ENCODE peak calls at places on chromosomes 13 and 19, in seven cellular contexts. U is adrenal gland, M is heart left ventricle, H is MM.1S, Q is uterus, K is body of pancreas, L is neural progenitor cell. T is an unnamed sample.

GRCh38 chr19:10887616-10888367 is 16.4 kb downstream of the CARM1 start:
- DNase-seq in U (no peak), M (no peak), H (no peak), Q (no peak), K (no peak), L (no peak), T (no peak)

GRCh38 chr13:23087884-23088283 is 92.9 kb upstream of the SGCG start:
- DNase-seq in U (no peak), M (no peak), H (no peak), Q (no peak), K (no peak), L (peak; percentile 24), T (no peak)

GRCh38 chr19:53944416-53944815 is 18.3 kb upstream of the CACNG8 start:
- DNase-seq in U (no peak), M (no peak), H (no peak), Q (no peak), K (no peak), L (no peak), T (no peak)

GRCh38 chr13:91579320-91579719 is 180.9 kb downstream of the GPC5 start:
- DNase-seq in U (no peak), M (no peak), H (no peak), Q (no peak), K (no peak), L (no peak), T (no peak)

GRCh38 chr19:2699413-2700142 is 2.9 kb downstream of the GNG7 start:
- DNase-seq in U (no peak), M (no peak), H (no peak), Q (no peak), K (no peak), L (no peak), T (no peak)

GRCh38 chr13:36815069-36815468 is 4.0 kb upstream of the RFXAP start:
- DNase-seq in U (no peak), M (no peak), H (no peak), Q (no peak), K (no peak), L (no peak), T (no peak)

GRCh38 chr13:19154843-19155242 is 26.8 kb downstream of the TUBA3C start:
- DNase-seq in U (no peak), M (no peak), H (no peak), Q (no peak), K (no peak), L (no peak), T (no peak)

GRCh38 chr19:54464624-54465266 is 1.2 kb upstream of the LENG9 start:
- DNase-seq in U (peak; percentile 94), M (peak; percentile 94), H (peak; percentile 89), Q (peak; percentile 75), K (peak; percentile 96), L (peak; percentile 97), T (peak; percentile 95)

GRCh38 chr19:4597975-4598671 is 38.6 kb upstream of the SEMA6B start:
- DNase-seq in U (peak; percentile 68), M (peak; percentile 55), H (peak; percentile 39), Q (peak; percentile 33), K (peak; percentile 37), L (peak; percentile 93), T (no peak)

GRCh38 chr19:29771708-29772415 is 39.9 kb upstream of the CCNE1 start:
- DNase-seq in U (peak; percentile 83), M (peak; percentile 46), H (peak; percentile 35), Q (no peak), K (peak; percentile 60), L (peak; percentile 81), T (no peak)

GRCh38 chr13:25806304-25806974 is 245.4 kb downstream of the SHISA2 start:
- DNase-seq in U (no peak), M (no peak), H (peak; percentile 45), Q (no peak), K (no peak), L (no peak), T (no peak)

GRCh38 chr19:44752123-44752815 is 3.8 kb downstream of the BCL3 start:
- DNase-seq in U (no peak), M (no peak), H (no peak), Q (no peak), K (no peak), L (no peak), T (no peak)
- H3K27ac ChIP-seq in U (peak overlapping the region; percentile 89), M (peak overlapping the region; percentile 100), H (peak overlapping the region; percentile 97), Q (peak overlapping the region; percentile 87), K (peak overlapping the region; percentile 91), L (no peak overlapping the region), T (no peak overlapping the region)

DNA sequence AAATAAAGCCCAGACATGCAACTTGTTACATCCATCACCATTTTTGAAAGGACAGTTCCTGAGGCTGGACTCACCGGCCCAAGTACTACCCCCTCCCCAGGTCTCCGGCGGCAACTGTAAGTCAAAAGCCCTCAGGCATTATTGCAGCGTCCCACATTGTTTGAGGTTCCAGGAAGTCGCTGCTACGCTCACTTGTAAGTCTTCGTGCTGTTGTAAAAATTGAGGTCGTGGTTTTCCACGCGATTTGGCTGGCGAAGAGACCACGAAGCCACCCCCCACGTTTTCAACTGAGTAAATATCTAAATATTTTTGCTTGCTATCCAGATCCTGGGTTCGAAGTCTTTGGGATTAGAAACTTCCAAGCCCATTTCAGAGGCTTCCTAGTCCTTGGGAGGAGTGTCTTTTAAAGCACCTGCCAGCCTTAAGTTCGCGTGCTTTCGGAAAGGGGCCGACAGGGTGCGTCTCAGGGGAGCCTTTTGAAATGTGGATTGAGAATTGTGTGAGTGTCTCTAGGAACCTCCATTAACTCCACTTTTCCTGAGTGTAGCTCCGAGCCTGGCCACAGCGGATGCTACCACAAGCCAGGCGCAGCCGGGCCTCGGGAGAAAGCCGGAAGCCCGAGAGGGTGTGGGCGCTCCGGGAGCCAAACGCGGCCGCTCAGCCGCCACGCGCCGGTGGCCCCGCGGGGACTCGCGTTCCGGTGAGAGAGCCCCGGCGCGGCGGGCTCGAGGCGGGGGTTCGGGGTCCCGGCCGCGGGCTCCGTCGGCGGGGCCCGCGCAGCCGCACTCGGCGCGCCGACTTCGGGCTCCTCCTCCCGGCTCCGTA is at the start of gene FNDC3A:
- DNase-seq in U (peak; percentile 81), M (peak; percentile 83), H (peak; percentile 48), Q (peak; percentile 49), K (peak; percentile 67), L (peak; percentile 91), T (peak; percentile 82)
- TF ChIP-seq CTCF in U (no peak), M (no peak), H (no peak), Q (peak; percentile 11), K (no peak), L (peak; percentile 11), T (no peak)

GRCh38 chr19:49861127-49861526 is 6.2 kb downstream of the PNKP start:
- DNase-seq in U (peak; percentile 88), M (no peak), H (no peak), Q (peak; percentile 32), K (peak; percentile 8), L (no peak), T (no peak)
- H3K4me3 ChIP-seq in U (no peak overlapping the region), M (no peak overlapping the region), H (no peak overlapping the region), Q (no peak overlapping the region), K (no peak overlapping the region), L (no peak overlapping the region), T (no peak overlapping the region)

GRCh38 chr19:49145485-49146407 is 9.4 kb downstream of the HRC start:
- DNase-seq in U (peak; percentile 92), M (peak; percentile 79), H (peak; percentile 63), Q (peak; percentile 67), K (peak; percentile 74), L (peak; percentile 98), T (no peak)

GRCh38 chr19:49150106-49150943 is 4.9 kb downstream of the HRC start:
- DNase-seq in U (peak; percentile 93), M (peak; percentile 88), H (peak; percentile 69), Q (peak; percentile 75), K (peak; percentile 91), L (peak; percentile 94), T (peak; percentile 88)

GRCh38 chr19:49148784-49149651 is 6.2 kb downstream of the HRC start:
- DNase-seq in U (peak; percentile 99), M (peak; percentile 99), H (peak; percentile 92), Q (peak; percentile 98), K (peak; percentile 99), L (peak; percentile 100), T (peak; percentile 96)

GRCh38 chr19:49149652-49150105 is 5.5 kb downstream of the HRC start:
- DNase-seq in U (peak; percentile 89), M (peak; percentile 76), H (peak; percentile 19), Q (peak; percentile 70), K (peak; percentile 80), L (peak; percentile 92), T (peak; percentile 92)

DNA sequence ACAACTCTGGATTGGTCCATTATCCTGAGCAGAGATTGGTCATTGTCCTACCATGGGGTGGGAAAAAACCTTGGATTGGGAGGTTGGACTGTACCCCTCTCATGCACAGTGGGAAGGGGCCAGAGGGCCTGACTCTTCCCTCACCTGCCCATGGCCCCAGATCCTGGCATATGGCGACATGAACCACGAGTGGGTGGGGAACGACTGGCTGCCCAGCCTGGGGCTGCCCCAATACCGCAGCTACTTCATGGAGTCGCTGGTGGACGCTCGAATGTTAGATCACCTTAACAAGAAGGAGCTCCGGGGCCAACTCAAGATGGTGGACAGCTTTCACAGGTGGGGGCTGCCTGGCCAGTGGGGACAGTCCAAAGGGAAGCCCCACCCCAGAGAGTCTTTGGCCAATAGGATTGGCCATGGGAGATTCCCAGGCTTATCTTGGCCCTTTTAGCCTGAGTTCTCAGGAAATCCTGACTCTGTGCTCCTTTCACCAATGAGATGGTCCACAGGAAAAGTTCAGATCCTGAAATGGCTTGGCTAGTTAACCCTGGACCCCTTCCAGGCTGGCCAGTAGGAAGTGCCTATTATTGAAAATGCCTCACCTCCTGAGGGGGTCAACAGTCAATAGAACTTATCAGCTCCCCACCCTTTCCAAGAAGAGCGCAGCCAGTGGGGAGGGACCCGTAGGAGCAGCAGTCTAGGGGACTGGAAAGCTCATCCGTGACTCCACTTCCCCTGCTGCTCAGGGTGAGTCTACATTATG is 7.1 kb downstream of the HRC start:
- DNase-seq in U (peak; percentile 78), M (peak; percentile 69), H (no peak), Q (peak; percentile 47), K (no peak), L (no peak), T (no peak)
- H3K27ac ChIP-seq in U (peak overlapping the region; percentile 91), M (peak overlapping the region; percentile 70), H (no peak overlapping the region), Q (peak overlapping the region; percentile 40), K (no peak overlapping the region), L (no peak overlapping the region), T (no peak overlapping the region)

T was measured in coronary artery.